ENCODE peak calls at places on chromosomes 5 and 9, in six cellular contexts. Z, O, G, Y, U and S are unnamed samples.

GRCh38 chr5:78893959-78894676 is 91.0 kb downstream of the ARSB start:
- DNase-seq in Z (no peak), O (no peak), G (no peak), Y (no peak), U (peak; percentile 5), S (no peak)

GRCh38 chr5:172715931-172716682 is 54.9 kb downstream of the DUSP1 start:
- DNase-seq in Z (no peak), O (peak; percentile 80), G (no peak), Y (no peak), U (no peak), S (peak; percentile 80)

GRCh38 chr9:137592767-137593166 is 2.5 kb upstream of the ZMYND19 start:
- DNase-seq in Z (no peak), O (no peak), G (no peak), Y (no peak), U (no peak), S (no peak)

GRCh38 chr9:36396985-36397384 is 3.1 kb downstream of the RNF38 start:
- DNase-seq in Z (no peak), O (no peak), G (peak; percentile 38), Y (no peak), U (no peak), S (no peak)

GRCh38 chr9:107281164-107281563 is 1.9 kb upstream of the RAD23B start:
- DNase-seq in Z (no peak), O (no peak), G (no peak), Y (no peak), U (no peak), S (no peak)

GRCh38 chr5:116497648-116498047 is 77.0 kb downstream of the SEMA6A start:
- DNase-seq in Z (no peak), O (no peak), G (no peak), Y (no peak), U (no peak), S (no peak)

GRCh38 chr5:76732405-76733048 is 16.6 kb downstream of the F2R start:
- DNase-seq in Z (no peak), O (no peak), G (no peak), Y (no peak), U (no peak), S (no peak)

GRCh38 chr5:55241756-55242155 is 8.3 kb upstream of the CCNO start:
- DNase-seq in Z (no peak), O (no peak), G (no peak), Y (no peak), U (peak; percentile 16), S (no peak)

GRCh38 chr5:171619196-171619595 is 166.4 kb upstream of the SMIM23 start:
- DNase-seq in Z (no peak), O (peak; percentile 56), G (no peak), Y (no peak), U (no peak), S (peak; percentile 45)

GRCh38 chr5:69187342-69187741 is 2.0 kb upstream of the CENPH start:
- DNase-seq in Z (no peak), O (no peak), G (no peak), Y (no peak), U (no peak), S (no peak)

GRCh38 chr5:30768061-30768460 is 425.4 kb upstream of the CDH6 start:
- DNase-seq in Z (no peak), O (no peak), G (no peak), Y (no peak), U (no peak), S (no peak)

GRCh38 chr9:105911104-105911911 is 217.0 kb downstream of the TMEM38B start:
- DNase-seq in Z (no peak), O (peak; percentile 18), G (peak; percentile 77), Y (no peak), U (no peak), S (peak; percentile 70)

GRCh38 chr5:166349036-166349435 is 1942.4 kb upstream of the WWC1 start:
- DNase-seq in Z (peak; percentile 19), O (no peak), G (no peak), Y (no peak), U (no peak), S (no peak)

GRCh38 chr5:171639966-171640365 is 145.7 kb upstream of the SMIM23 start:
- DNase-seq in Z (no peak), O (no peak), G (no peak), Y (no peak), U (no peak), S (no peak)

GRCh38 chr5:34858798-34859197 is 19.8 kb downstream of the TTC23L start:
- DNase-seq in Z (peak; percentile 51), O (no peak), G (no peak), Y (no peak), U (no peak), S (no peak)